ENCODE peak calls at places on chromosome 4, in five cellular contexts. Z is RCC 7860; E is lower leg skin; Q is stimulated activated CD8-positive, alpha-beta memory T cell treated with anti-CD3 and anti-CD28 coated beads, Interleukin-15, amount 100 ng/mL, for 24 hours; U is activated CD8-positive, alpha-beta memory T cell treated with anti-CD3 and anti-CD28 coated beads for 48 hours. B is an unnamed sample.

GRCh38 chr4:84995386-84995785 is 28.9 kb upstream of the WDFY3 start:
- DNase-seq in Z (peak), E (no peak), Q (no peak), U (no peak), B (peak)

GRCh38 chr4:173257732-173258717 is 76.1 kb downstream of the HMGB2 start:
- DNase-seq in Z (peak), E (peak), Q (no peak), U (peak), B (peak)

GRCh38 chr4:110119880-110120279 is 78.5 kb downstream of the ELOVL6 start:
- DNase-seq in Z (no peak), E (no peak), Q (no peak), U (no peak), B (peak)

GRCh38 chr4:40231464-40231863 is 34.6 kb downstream of the RHOH start:
- DNase-seq in Z (no peak), E (no peak), Q (no peak), U (no peak), B (no peak)

GRCh38 chr4:6008092-6008551 is 10.1 kb downstream of the C4orf50 start:
- DNase-seq in Z (no peak), E (no peak), Q (no peak), U (no peak), B (peak)

GRCh38 chr4:107736924-107737448 is 17.0 kb upstream of the PAPSS1 start:
- DNase-seq in Z (peak), E (no peak), Q (no peak), U (peak), B (peak)

GRCh38 chr4:161650812-161651211 is 513.0 kb downstream of the FSTL5 start:
- DNase-seq in Z (no peak), E (no peak), Q (no peak), U (no peak), B (no peak)

GRCh38 chr4:4852591-4853362 is 6.7 kb upstream of the MSX1 start:
- DNase-seq in Z (no peak), E (peak), Q (no peak), U (no peak), B (peak)